ENCODE peak calls at places on chromosome 7, in ten cellular contexts. One of them, this sample, is unnamed.

GRCh38 chr7:132321387-132321786 is 254.9 kb downstream of the PLXNA4 start:
- DNase-seq in psoas muscle: no peak
- DNase-seq in neural progenitor cell: peak; percentile 8
- DNase-seq in MM.1S: no peak
- DNase-seq in PC-9: no peak
- DNase-seq in colonic mucosa: no peak
- DNase-seq in small intestine: no peak
- DNase-seq in heart left ventricle: no peak
- DNase-seq in CD8-positive, alpha-beta memory T cell: no peak
- DNase-seq in IMR-90: no peak
- DNase-seq in this sample: no peak

GRCh38 chr7:29416906-29417305 is 146.7 kb upstream of the PRR15 start:
- DNase-seq in MM.1S: no peak
- DNase-seq in psoas muscle: no peak
- DNase-seq in PC-9: no peak
- DNase-seq in heart left ventricle: no peak
- DNase-seq in colonic mucosa: no peak
- DNase-seq in neural progenitor cell: no peak
- DNase-seq in IMR-90: no peak
- DNase-seq in CD8-positive, alpha-beta memory T cell: no peak
- DNase-seq in small intestine: no peak
- DNase-seq in this sample: no peak

GRCh38 chr7:37411444-37412034 is 37.1 kb downstream of the ELMO1 start:
- DNase-seq in PC-9: no peak
- DNase-seq in heart left ventricle: no peak
- DNase-seq in neural progenitor cell: no peak
- DNase-seq in psoas muscle: no peak
- DNase-seq in small intestine: no peak
- DNase-seq in MM.1S: no peak
- DNase-seq in colonic mucosa: no peak
- DNase-seq in IMR-90: no peak
- DNase-seq in CD8-positive, alpha-beta memory T cell: no peak
- DNase-seq in this sample: no peak

GRCh38 chr7:80815733-80816132 is 103.1 kb downstream of the SEMA3C start:
- DNase-seq in IMR-90: peak; percentile 5
- DNase-seq in small intestine: no peak
- DNase-seq in heart left ventricle: no peak
- DNase-seq in MM.1S: no peak
- DNase-seq in neural progenitor cell: no peak
- DNase-seq in CD8-positive, alpha-beta memory T cell: no peak
- DNase-seq in colonic mucosa: no peak
- DNase-seq in psoas muscle: no peak
- DNase-seq in PC-9: no peak
- DNase-seq in this sample: no peak

GRCh38 chr7:4221043-4221442 is 461.1 kb upstream of the FOXK1 start:
- DNase-seq in IMR-90: no peak
- DNase-seq in neural progenitor cell: no peak
- DNase-seq in PC-9: no peak
- DNase-seq in small intestine: no peak
- DNase-seq in psoas muscle: no peak
- DNase-seq in MM.1S: no peak
- DNase-seq in colonic mucosa: no peak
- DNase-seq in CD8-positive, alpha-beta memory T cell: no peak
- DNase-seq in heart left ventricle: peak; percentile 8
- DNase-seq in this sample: no peak

GRCh38 chr7:71482284-71482683 is 350.3 kb downstream of the GALNT17 start:
- DNase-seq in colonic mucosa: no peak
- DNase-seq in MM.1S: no peak
- DNase-seq in small intestine: no peak
- DNase-seq in psoas muscle: no peak
- DNase-seq in PC-9: no peak
- DNase-seq in neural progenitor cell: no peak
- DNase-seq in IMR-90: no peak
- DNase-seq in CD8-positive, alpha-beta memory T cell: no peak
- DNase-seq in heart left ventricle: no peak
- DNase-seq in this sample: no peak

GRCh38 chr7:151851782-151852181 is 25.1 kb downstream of the PRKAG2 start:
- DNase-seq in psoas muscle: no peak
- DNase-seq in CD8-positive, alpha-beta memory T cell: no peak
- DNase-seq in IMR-90: no peak
- DNase-seq in PC-9: no peak
- DNase-seq in heart left ventricle: peak; percentile 54
- DNase-seq in colonic mucosa: peak; percentile 46
- DNase-seq in small intestine: no peak
- DNase-seq in neural progenitor cell: no peak
- DNase-seq in MM.1S: no peak
- DNase-seq in this sample: peak; percentile 25

GRCh38 chr7:144780071-144780608 is 55.7 kb downstream of the TPK1 start:
- DNase-seq in small intestine: no peak
- DNase-seq in CD8-positive, alpha-beta memory T cell: no peak
- DNase-seq in PC-9: no peak
- DNase-seq in heart left ventricle: no peak
- DNase-seq in neural progenitor cell: no peak
- DNase-seq in IMR-90: no peak
- DNase-seq in psoas muscle: no peak
- DNase-seq in MM.1S: no peak
- DNase-seq in colonic mucosa: no peak
- DNase-seq in this sample: no peak

GRCh38 chr7:90605055-90605454 is 8.9 kb downstream of the CDK14 start:
- DNase-seq in PC-9: no peak
- DNase-seq in CD8-positive, alpha-beta memory T cell: no peak
- DNase-seq in psoas muscle: peak; percentile 15
- DNase-seq in neural progenitor cell: peak; percentile 23
- DNase-seq in colonic mucosa: no peak
- DNase-seq in MM.1S: no peak
- DNase-seq in heart left ventricle: no peak
- DNase-seq in IMR-90: no peak
- DNase-seq in small intestine: no peak
- DNase-seq in this sample: no peak

DNA sequence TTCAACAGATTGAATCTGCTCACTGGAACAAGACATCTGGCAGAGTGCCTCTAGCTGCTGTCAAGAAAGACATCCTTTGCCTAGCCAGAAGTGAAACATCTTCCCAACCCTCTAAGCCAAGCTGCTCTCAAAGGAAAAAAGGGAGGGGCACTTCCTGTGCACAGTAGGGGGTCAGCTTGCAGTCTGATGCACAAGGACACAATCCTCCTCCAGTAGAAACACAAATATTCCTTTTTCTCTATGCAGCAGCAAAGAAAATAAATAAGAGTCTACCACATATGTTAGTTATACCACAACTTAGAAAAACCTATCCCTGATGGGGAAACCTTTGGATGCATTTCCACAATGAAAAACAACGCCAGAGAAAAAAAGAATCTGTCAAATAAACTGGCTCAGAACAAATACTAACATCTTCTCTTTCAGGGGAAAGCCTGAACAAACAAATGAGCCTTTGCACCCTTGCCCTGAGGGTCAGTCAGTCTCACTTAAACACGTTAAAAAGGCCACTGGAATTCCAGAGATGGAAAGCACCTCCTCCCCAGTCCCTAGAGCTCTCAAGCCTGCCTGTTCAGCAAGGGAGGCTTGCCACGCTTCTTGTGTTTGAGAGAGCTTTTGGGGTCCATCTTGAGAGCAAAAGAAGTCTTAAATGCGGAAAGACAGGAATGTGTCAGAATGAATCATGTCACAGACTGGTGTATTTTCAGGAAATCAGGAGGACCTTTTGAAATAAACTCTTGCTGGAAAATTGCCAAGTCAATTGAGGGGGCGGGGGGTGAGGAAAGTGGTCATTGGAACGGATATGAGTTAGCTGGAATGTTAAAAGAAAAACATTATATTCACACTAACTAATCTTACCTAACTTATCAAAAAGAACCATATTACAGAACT is 7.5 kb downstream of the LAMB1 start:
- DNase-seq in CD8-positive, alpha-beta memory T cell: no peak
- DNase-seq in heart left ventricle: peak; percentile 59
- DNase-seq in MM.1S: no peak
- DNase-seq in PC-9: peak; percentile 88
- DNase-seq in neural progenitor cell: peak; percentile 83
- DNase-seq in colonic mucosa: no peak
- DNase-seq in small intestine: no peak
- DNase-seq in psoas muscle: no peak
- DNase-seq in IMR-90: peak; percentile 85
- DNase-seq in this sample: no peak
- H3K27me3 ChIP-seq in CD8-positive, alpha-beta memory T cell: peaks cover 4% of the 10 kb centered on the region
- H3K27me3 ChIP-seq in heart left ventricle: no peaks in the 10 kb centered on the region
- H3K27me3 ChIP-seq in MM.1S: no peaks in the 10 kb centered on the region
- H3K27me3 ChIP-seq in PC-9: no peaks in the 10 kb centered on the region
- H3K27me3 ChIP-seq in neural progenitor cell: no peaks in the 10 kb centered on the region
- H3K27me3 ChIP-seq in colonic mucosa: no peaks in the 10 kb centered on the region
- H3K27me3 ChIP-seq in small intestine: peaks cover 2% of the 10 kb centered on the region
- H3K27me3 ChIP-seq in psoas muscle: no peaks in the 10 kb centered on the region
- H3K27me3 ChIP-seq in IMR-90: no peaks in the 10 kb centered on the region
- H3K27me3 ChIP-seq in this sample: no peaks in the 10 kb centered on the region

GRCh38 chr7:51318001-51318400 is 1.4 kb upstream of the COBL start:
- DNase-seq in IMR-90: no peak
- DNase-seq in small intestine: no peak
- DNase-seq in psoas muscle: no peak
- DNase-seq in CD8-positive, alpha-beta memory T cell: no peak
- DNase-seq in PC-9: no peak
- DNase-seq in MM.1S: no peak
- DNase-seq in heart left ventricle: no peak
- DNase-seq in colonic mucosa: no peak
- DNase-seq in neural progenitor cell: no peak
- DNase-seq in this sample: no peak

GRCh38 chr7:51316262-51316665 is 345 bp downstream of the COBL start:
- DNase-seq in colonic mucosa: peak; percentile 68
- DNase-seq in psoas muscle: peak; percentile 53
- DNase-seq in MM.1S: peak; percentile 27
- DNase-seq in neural progenitor cell: no peak
- DNase-seq in PC-9: peak; percentile 62
- DNase-seq in small intestine: peak; percentile 65
- DNase-seq in IMR-90: no peak
- DNase-seq in CD8-positive, alpha-beta memory T cell: no peak
- DNase-seq in heart left ventricle: peak; percentile 53
- DNase-seq in this sample: no peak

GRCh38 chr7:51318886-51319579 is 2.4 kb upstream of the COBL start:
- DNase-seq in IMR-90: no peak
- DNase-seq in MM.1S: no peak
- DNase-seq in neural progenitor cell: no peak
- DNase-seq in colonic mucosa: peak; percentile 60
- DNase-seq in CD8-positive, alpha-beta memory T cell: no peak
- DNase-seq in PC-9: no peak
- DNase-seq in heart left ventricle: no peak
- DNase-seq in psoas muscle: no peak
- DNase-seq in small intestine: peak; percentile 82
- DNase-seq in this sample: no peak

GRCh38 chr7:51316666-51317581 is at the start of gene COBL:
- DNase-seq in heart left ventricle: no peak
- DNase-seq in colonic mucosa: peak; percentile 65
- DNase-seq in MM.1S: no peak
- DNase-seq in IMR-90: no peak
- DNase-seq in neural progenitor cell: peak; percentile 72
- DNase-seq in PC-9: no peak
- DNase-seq in psoas muscle: peak; percentile 47
- DNase-seq in CD8-positive, alpha-beta memory T cell: no peak
- DNase-seq in small intestine: peak; percentile 82
- DNase-seq in this sample: no peak

GRCh38 chr7:51317582-51317910 is 937 bp upstream of the COBL start:
- DNase-seq in CD8-positive, alpha-beta memory T cell: no peak
- DNase-seq in small intestine: no peak
- DNase-seq in heart left ventricle: no peak
- DNase-seq in PC-9: no peak
- DNase-seq in colonic mucosa: no peak
- DNase-seq in MM.1S: no peak
- DNase-seq in psoas muscle: no peak
- DNase-seq in neural progenitor cell: peak; percentile 43
- DNase-seq in IMR-90: no peak
- DNase-seq in this sample: no peak
- H3K27ac ChIP-seq in CD8-positive, alpha-beta memory T cell: no peak overlapping the region
- H3K27ac ChIP-seq in small intestine: no peak overlapping the region
- H3K27ac ChIP-seq in heart left ventricle: peak overlapping the region; percentile 82
- H3K27ac ChIP-seq in PC-9: no peak overlapping the region
- H3K27ac ChIP-seq in colonic mucosa: no peak overlapping the region
- H3K27ac ChIP-seq in MM.1S: no peak overlapping the region
- H3K27ac ChIP-seq in psoas muscle: peak overlapping the region; percentile 90
- H3K27ac ChIP-seq in neural progenitor cell: no peak overlapping the region
- H3K27ac ChIP-seq in IMR-90: no peak overlapping the region
- H3K27ac ChIP-seq in this sample: no peak overlapping the region

GRCh38 chr7:130914589-130915294 is 180.7 kb upstream of the KLF14 start:
- DNase-seq in neural progenitor cell: no peak
- DNase-seq in small intestine: no peak
- DNase-seq in psoas muscle: no peak
- DNase-seq in MM.1S: no peak
- DNase-seq in colonic mucosa: no peak
- DNase-seq in PC-9: no peak
- DNase-seq in heart left ventricle: no peak
- DNase-seq in CD8-positive, alpha-beta memory T cell: no peak
- DNase-seq in IMR-90: no peak
- DNase-seq in this sample: no peak
- H3K4me1 ChIP-seq in neural progenitor cell: peaks cover 27% of the 10 kb centered on the region
- H3K4me1 ChIP-seq in small intestine: peaks cover 11% of the 10 kb centered on the region
- H3K4me1 ChIP-seq in psoas muscle: peaks cover 86% of the 10 kb centered on the region
- H3K4me1 ChIP-seq in MM.1S: peaks cover 20% of the 10 kb centered on the region
- H3K4me1 ChIP-seq in colonic mucosa: peaks cover 12% of the 10 kb centered on the region
- H3K4me1 ChIP-seq in PC-9: peaks cover 61% of the 10 kb centered on the region
- H3K4me1 ChIP-seq in heart left ventricle: peaks cover 93% of the 10 kb centered on the region
- H3K4me1 ChIP-seq in CD8-positive, alpha-beta memory T cell: peaks cover 82% of the 10 kb centered on the region
- H3K4me1 ChIP-seq in IMR-90: peaks cover 31% of the 10 kb centered on the region
- H3K4me1 ChIP-seq in this sample: peaks cover 13% of the 10 kb centered on the region

DNA sequence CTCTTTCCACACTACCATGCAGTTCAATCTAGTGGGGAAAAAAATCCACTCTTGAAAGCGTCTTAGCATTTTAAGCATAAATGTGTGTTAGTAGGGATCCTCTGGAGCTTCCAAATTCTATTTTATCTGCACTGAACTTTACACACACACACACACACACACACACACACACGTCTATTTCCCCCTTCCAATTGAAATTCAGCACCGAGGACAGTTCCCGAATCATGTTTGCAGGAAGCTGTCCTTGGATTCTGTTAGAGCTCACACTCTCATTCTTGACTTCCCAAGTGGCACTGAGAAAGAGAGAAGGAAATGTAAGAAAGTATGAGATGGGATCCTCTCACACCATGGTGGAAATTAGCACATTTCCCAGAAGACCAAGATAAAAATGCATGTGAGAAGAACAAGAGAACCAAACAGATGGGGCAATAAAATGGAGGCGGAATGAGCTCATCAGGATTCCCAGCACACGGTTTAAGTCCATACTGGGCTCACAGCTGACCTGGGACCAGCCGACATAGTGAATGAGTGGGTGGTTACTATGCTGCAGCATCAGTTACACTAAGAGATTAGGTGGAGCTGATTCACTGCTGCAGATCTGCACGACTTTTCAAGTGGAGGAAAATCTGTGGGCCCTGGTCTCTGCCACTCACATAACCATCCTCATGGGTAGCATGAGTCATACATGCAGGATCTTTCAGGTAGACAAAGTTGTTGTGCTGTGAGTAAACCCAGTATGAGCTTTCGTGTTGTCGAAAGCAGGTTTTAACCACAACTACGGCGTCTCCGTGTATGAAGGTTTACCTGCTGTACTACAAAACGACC is 3.3 kb upstream of the NPTX2 start:
- DNase-seq in IMR-90: peak; percentile 10
- DNase-seq in heart left ventricle: no peak
- DNase-seq in psoas muscle: no peak
- DNase-seq in MM.1S: peak; percentile 36
- DNase-seq in colonic mucosa: no peak
- DNase-seq in neural progenitor cell: peak; percentile 87
- DNase-seq in PC-9: no peak
- DNase-seq in small intestine: no peak
- DNase-seq in CD8-positive, alpha-beta memory T cell: no peak
- DNase-seq in this sample: no peak
- H3K27me3 ChIP-seq in IMR-90: peaks cover 2% of the 10 kb centered on the region
- H3K27me3 ChIP-seq in heart left ventricle: peaks cover 27% of the 10 kb centered on the region
- H3K27me3 ChIP-seq in psoas muscle: peaks cover 16% of the 10 kb centered on the region
- H3K27me3 ChIP-seq in MM.1S: no peaks in the 10 kb centered on the region
- H3K27me3 ChIP-seq in colonic mucosa: peaks cover 25% of the 10 kb centered on the region
- H3K27me3 ChIP-seq in neural progenitor cell: peaks cover 100% of the 10 kb centered on the region
- H3K27me3 ChIP-seq in PC-9: peaks cover 3% of the 10 kb centered on the region
- H3K27me3 ChIP-seq in small intestine: peaks cover 22% of the 10 kb centered on the region
- H3K27me3 ChIP-seq in CD8-positive, alpha-beta memory T cell: no peaks in the 10 kb centered on the region
- H3K27me3 ChIP-seq in this sample: no peaks in the 10 kb centered on the region